ENCODE peak calls at places on chromosomes 12 and 14, in five cellular contexts. D is A549, S is tibial nerve, J is GM23248, O is mucosa of descending colon. Z is an unnamed sample.

GRCh38 chr14:100467939-100468338 is 119.3 kb downstream of the BEGAIN start:
- DNase-seq in D (no peak), S (no peak), J (no peak), O (no peak), Z (no peak)

GRCh38 chr12:130783110-130783715 is 55.8 kb downstream of the STX2 start:
- DNase-seq in D (no peak), S (no peak), J (no peak), O (no peak), Z (no peak)

GRCh38 chr12:81992461-81992860 is 233.3 kb upstream of the PPFIA2 start:
- DNase-seq in D (peak; percentile 15), S (peak; percentile 26), J (peak; percentile 5), O (no peak), Z (no peak)

GRCh38 chr14:91309756-91310280 is 65.3 kb upstream of the GPR68 start:
- DNase-seq in D (no peak), S (no peak), J (no peak), O (peak; percentile 31), Z (no peak)

GRCh38 chr12:98845957-98846356 is 200.9 kb downstream of the APAF1 start:
- DNase-seq in D (no peak), S (no peak), J (peak; percentile 13), O (no peak), Z (no peak)

GRCh38 chr12:33536431-33536830 is 96.8 kb upstream of the SYT10 start:
- DNase-seq in D (no peak), S (no peak), J (no peak), O (no peak), Z (no peak)

GRCh38 chr12:49043856-49044258 is 16.7 kb downstream of the KMT2D start:
- DNase-seq in D (peak; percentile 74), S (no peak), J (peak; percentile 67), O (no peak), Z (peak; percentile 89)

GRCh38 chr12:125185311-125185739 is 120.1 kb downstream of the AACS start:
- DNase-seq in D (no peak), S (no peak), J (no peak), O (no peak), Z (no peak)

GRCh38 chr12:19707948-19708409 is 268.7 kb downstream of the AEBP2 start:
- DNase-seq in D (peak; percentile 39), S (no peak), J (peak; percentile 65), O (no peak), Z (no peak)

GRCh38 chr12:116533343-116534248 is 25.6 kb upstream of the MAP1LC3B2 start:
- DNase-seq in D (peak; percentile 87), S (peak; percentile 64), J (peak; percentile 78), O (peak; percentile 87), Z (peak; percentile 93)

GRCh38 chr14:93036652-93037341 is 78.9 kb downstream of the ITPK1 start:
- DNase-seq in D (peak; percentile 21), S (no peak), J (no peak), O (peak; percentile 33), Z (no peak)

GRCh38 chr14:97408937-97409860 is 612.0 kb downstream of the VRK1 start:
- DNase-seq in D (no peak), S (no peak), J (no peak), O (no peak), Z (no peak)

GRCh38 chr12:30989754-30990153 is 63.2 kb downstream of the TSPAN11 start:
- DNase-seq in D (peak; percentile 41), S (no peak), J (peak; percentile 24), O (no peak), Z (no peak)

GRCh38 chr12:2691340-2692111 is 103.2 kb upstream of the FKBP4 start:
- DNase-seq in D (no peak), S (no peak), J (no peak), O (peak; percentile 57), Z (no peak)

GRCh38 chr12:124387510-124387855 is 92.6 kb downstream of the RFLNA start:
- DNase-seq in D (no peak), S (no peak), J (peak; percentile 46), O (no peak), Z (no peak)

GRCh38 chr12:121748218-121748570 is 35.6 kb downstream of the TMEM120B start:
- DNase-seq in D (peak; percentile 92), S (no peak), J (no peak), O (no peak), Z (no peak)

GRCh38 chr14:44316647-44317432 is 190.2 kb downstream of the FSCB start:
- DNase-seq in D (peak; percentile 92), S (no peak), J (peak; percentile 93), O (peak; percentile 31), Z (no peak)

GRCh38 chr12:4421590-4422031 is 24.0 kb downstream of the FGF6 start:
- DNase-seq in D (peak; percentile 41), S (peak; percentile 26), J (peak; percentile 54), O (no peak), Z (no peak)

GRCh38 chr12:12585115-12585862 is 22.6 kb upstream of the DUSP16 start:
- DNase-seq in D (no peak), S (no peak), J (no peak), O (no peak), Z (no peak)

GRCh38 chr14:56196274-56196673 is 78.1 kb downstream of the PELI2 start:
- DNase-seq in D (no peak), S (no peak), J (peak; percentile 75), O (no peak), Z (no peak)

GRCh38 chr12:84508325-84508861 is 404.2 kb downstream of the SLC6A15 start:
- DNase-seq in D (peak; percentile 60), S (no peak), J (peak; percentile 95), O (no peak), Z (peak; percentile 46)

GRCh38 chr12:91507754-91508153 is 325.1 kb upstream of the DCN start:
- DNase-seq in D (no peak), S (no peak), J (no peak), O (no peak), Z (no peak)

GRCh38 chr14:68828728-68829127 is 35.9 kb upstream of the ZFP36L1 start:
- DNase-seq in D (no peak), S (no peak), J (no peak), O (no peak), Z (no peak)

GRCh38 chr14:39055786-39056474 is 47.1 kb downstream of the SEC23A start:
- DNase-seq in D (peak; percentile 57), S (no peak), J (no peak), O (no peak), Z (no peak)

GRCh38 chr12:49051373-49051764 is 9.2 kb downstream of the KMT2D start:
- DNase-seq in D (no peak), S (no peak), J (no peak), O (no peak), Z (peak; percentile 70)

GRCh38 chr14:104723651-104724406 is at the start of gene ADSS1:
- DNase-seq in D (peak; percentile 74), S (peak; percentile 38), J (peak; percentile 68), O (peak; percentile 83), Z (peak; percentile 90)

GRCh38 chr12:126338031-126338441 is 1272.8 kb downstream of the AACS start:
- DNase-seq in D (no peak), S (no peak), J (no peak), O (no peak), Z (no peak)

GRCh38 chr12:7450667-7451066 is 6.7 kb upstream of the CD163L1 start:
- DNase-seq in D (peak; percentile 82), S (no peak), J (no peak), O (no peak), Z (no peak)

GRCh38 chr14:72965249-72965648 is 39.0 kb downstream of the DCAF4 start:
- DNase-seq in D (peak; percentile 19), S (no peak), J (peak; percentile 54), O (no peak), Z (no peak)

GRCh38 chr12:118330421-118331018 is 42.2 kb downstream of the TAOK3 start:
- DNase-seq in D (no peak), S (no peak), J (no peak), O (no peak), Z (no peak)

GRCh38 chr12:132444957-132445883 is 44.7 kb upstream of the FBRSL1 start:
- DNase-seq in D (no peak), S (peak; percentile 17), J (peak; percentile 37), O (peak; percentile 87), Z (peak; percentile 82)

GRCh38 chr14:77325746-77326094 is 4.9 kb downstream of the GSTZ1 start:
- DNase-seq in D (peak; percentile 43), S (no peak), J (no peak), O (no peak), Z (no peak)

GRCh38 chr14:22598896-22599244 is 770 bp downstream of the ABHD4 start:
- DNase-seq in D (peak; percentile 70), S (peak; percentile 33), J (peak; percentile 86), O (no peak), Z (no peak)

GRCh38 chr12:101939856-101940265 is 62.5 kb downstream of the DRAM1 start:
- DNase-seq in D (peak; percentile 71), S (peak; percentile 88), J (peak; percentile 91), O (no peak), Z (no peak)

GRCh38 chr12:53388932-53389331 is 9.0 kb downstream of the SP1 start:
- DNase-seq in D (no peak), S (no peak), J (no peak), O (no peak), Z (no peak)
- H3K4me1 ChIP-seq in D (peaks cover 46% of the 10 kb centered on the region), S (no peaks in the 10 kb centered on the region), J (peaks cover 50% of the 10 kb centered on the region), O (peaks cover 44% of the 10 kb centered on the region), Z (no peaks in the 10 kb centered on the region)

GRCh38 chr14:103122578-103123127 is 608 bp upstream of the TNFAIP2 start:
- DNase-seq in D (peak; percentile 73), S (no peak), J (peak; percentile 24), O (peak; percentile 58), Z (no peak)
- H3K4me1 ChIP-seq in D (peaks cover 71% of the 10 kb centered on the region), S (peaks cover 6% of the 10 kb centered on the region), J (no peaks in the 10 kb centered on the region), O (peaks cover 45% of the 10 kb centered on the region), Z (no peaks in the 10 kb centered on the region)

DNA sequence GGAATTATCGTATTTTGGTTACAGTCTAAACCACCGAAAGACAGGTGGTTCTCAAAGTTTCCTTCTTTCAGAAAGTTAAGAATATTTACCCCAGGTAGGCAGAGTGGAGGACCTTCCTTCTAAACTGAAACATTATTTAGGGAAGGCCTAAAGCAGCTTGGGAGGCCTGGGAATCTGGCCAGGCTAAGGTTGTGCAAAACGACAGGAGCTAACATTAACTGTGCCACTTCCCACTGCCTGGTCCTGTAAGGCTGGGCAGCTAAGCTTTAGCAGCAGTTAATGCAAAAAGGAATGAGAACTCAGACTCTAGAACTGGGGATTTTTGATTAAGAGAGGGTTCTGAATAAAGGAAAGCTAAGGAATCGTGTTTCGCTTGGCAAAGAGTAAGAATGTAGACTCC is 82.6 kb downstream of the SLCO1A2 start:
- DNase-seq in D (no peak), S (no peak), J (no peak), O (no peak), Z (no peak)
- H3K4me1 ChIP-seq in D (no peaks in the 10 kb centered on the region), S (no peaks in the 10 kb centered on the region), J (no peaks in the 10 kb centered on the region), O (no peaks in the 10 kb centered on the region), Z (no peaks in the 10 kb centered on the region)

GRCh38 chr12:96336489-96336888 is 63.8 kb downstream of the CDK17 start:
- DNase-seq in D (no peak), S (no peak), J (no peak), O (no peak), Z (no peak)
- H3K4me1 ChIP-seq in D (no peaks in the 10 kb centered on the region), S (no peaks in the 10 kb centered on the region), J (no peaks in the 10 kb centered on the region), O (peaks cover 7% of the 10 kb centered on the region), Z (no peaks in the 10 kb centered on the region)

GRCh38 chr12:53201170-53201541 is 5.9 kb downstream of the ITGB7 start:
- DNase-seq in D (no peak), S (no peak), J (no peak), O (no peak), Z (no peak)

GRCh38 chr12:53207042-53207441 is at the start of gene ITGB7:
- DNase-seq in D (no peak), S (no peak), J (no peak), O (peak; percentile 86), Z (peak; percentile 51)

GRCh38 chr12:53205747-53206146 is 1.3 kb downstream of the ITGB7 start:
- DNase-seq in D (no peak), S (peak; percentile 46), J (peak; percentile 96), O (peak; percentile 80), Z (peak; percentile 73)

GRCh38 chr12:53201639-53202038 is 5.4 kb downstream of the ITGB7 start:
- DNase-seq in D (no peak), S (no peak), J (no peak), O (no peak), Z (peak; percentile 7)

GRCh38 chr12:53204351-53204750 is 2.7 kb downstream of the ITGB7 start:
- DNase-seq in D (no peak), S (no peak), J (no peak), O (no peak), Z (no peak)
- H3K4me1 ChIP-seq in D (no peaks in the 10 kb centered on the region), S (no peaks in the 10 kb centered on the region), J (peaks cover 19% of the 10 kb centered on the region), O (peaks cover 29% of the 10 kb centered on the region), Z (no peaks in the 10 kb centered on the region)